ENCODE peak calls at places on chromosomes 1 and 21, in nine cellular contexts. B, L, Z, K, O, U, M, D and H are unnamed samples.

GRCh38 chr1:232039303-232039702 is 412.7 kb downstream of the DISC1 start:
- DNase-seq in O (no peak), Z (peak; percentile 83), M (peak; percentile 45), K (no peak), U (no peak), D (peak; percentile 4), B (no peak), L (no peak), H (no peak)

GRCh38 chr1:62228139-62228882 is 33.7 kb downstream of the L1TD1 start:
- DNase-seq in O (no peak), D (no peak), M (no peak), Z (no peak), U (no peak), B (no peak), L (no peak), K (no peak), H (no peak)

GRCh38 chr1:64623750-64624445 is 121.0 kb upstream of the RAVER2 start:
- DNase-seq in O (no peak), K (no peak), D (no peak), L (peak; percentile 2), Z (peak; percentile 95), B (no peak), U (no peak), M (peak; percentile 83), H (no peak)

GRCh38 chr1:200372095-200372884 is 37.5 kb downstream of the ZNF281 start:
- DNase-seq in B (peak; percentile 51), Z (peak; percentile 90), K (peak; percentile 27), L (peak; percentile 35), U (no peak), O (no peak), D (peak; percentile 82), M (peak; percentile 78), H (peak; percentile 50)

GRCh38 chr1:14826172-14826636 is 227.7 kb downstream of the KAZN start:
- DNase-seq in U (peak; percentile 67), O (no peak), D (no peak), L (no peak), Z (peak; percentile 86), M (peak; percentile 56), K (peak; percentile 78), B (peak; percentile 83), H (no peak)

GRCh38 chr1:62687903-62688686 is at the start of gene DOCK7:
- DNase-seq in U (peak; percentile 55), O (peak; percentile 83), D (peak; percentile 33), L (peak; percentile 71), Z (peak; percentile 82), K (no peak), M (peak; percentile 82), B (no peak), H (peak; percentile 63)

GRCh38 chr1:39925727-39926342 is 24.1 kb upstream of the MYCL start:
- DNase-seq in M (no peak), Z (no peak), U (no peak), K (no peak), D (no peak), O (no peak), L (no peak), B (no peak), H (no peak)

GRCh38 chr1:94803517-94804441 is 16.4 kb upstream of the SLC44A3 start:
- DNase-seq in U (peak; percentile 38), D (no peak), Z (peak; percentile 32), L (no peak), O (no peak), K (no peak), B (no peak), M (no peak), H (peak; percentile 31)

GRCh38 chr1:17239420-17239819 is 9.5 kb upstream of the PADI3 start:
- DNase-seq in M (peak; percentile 96), U (no peak), O (no peak), Z (peak; percentile 97), D (peak; percentile 82), K (peak; percentile 90), L (peak; percentile 74), B (no peak), H (peak; percentile 52)

GRCh38 chr1:151655362-151655761 is 43.5 kb downstream of the SNX27 start:
- DNase-seq in O (no peak), M (no peak), L (no peak), D (no peak), B (no peak), K (no peak), Z (no peak), U (no peak), H (no peak)

GRCh38 chr1:59155326-59155725 is 141.6 kb upstream of the FGGY start:
- DNase-seq in D (no peak), Z (no peak), B (no peak), K (no peak), U (no peak), M (no peak), L (no peak), O (no peak), H (no peak)

GRCh38 chr21:46091118-46091517 is 6.8 kb upstream of the COL6A2 start:
- DNase-seq in D (no peak), M (no peak), K (no peak), O (no peak), Z (no peak), B (no peak), L (no peak), U (no peak), H (no peak)

GRCh38 chr21:46092811-46093667 is 4.9 kb upstream of the COL6A2 start:
- DNase-seq in U (peak; percentile 78), M (no peak), D (no peak), Z (no peak), O (no peak), L (no peak), K (no peak), B (no peak), H (no peak)

GRCh38 chr21:46091631-46092025 is 6.3 kb upstream of the COL6A2 start:
- DNase-seq in K (no peak), D (no peak), M (no peak), O (no peak), B (no peak), Z (no peak), U (peak; percentile 28), L (no peak), H (no peak)

GRCh38 chr21:46093668-46094400 is 4.1 kb upstream of the COL6A2 start:
- DNase-seq in L (no peak), K (no peak), Z (no peak), U (no peak), M (no peak), B (no peak), O (peak; percentile 10), D (no peak), H (no peak)

GRCh38 chr21:46092026-46092764 is 5.7 kb upstream of the COL6A2 start:
- DNase-seq in M (peak; percentile 97), O (peak; percentile 49), D (no peak), L (no peak), Z (peak; percentile 99), U (peak; percentile 92), B (peak; percentile 94), K (peak; percentile 96), H (no peak)
- TF ChIP-seq CTCF in M (no peak), O (no peak), D (no peak), L (no peak), Z (no peak), U (no peak), B (peak; percentile 2), K (no peak), H (no peak)

GRCh38 chr1:78370356-78370755 is 120.4 kb upstream of the PTGFR start:
- DNase-seq in L (no peak), U (no peak), O (no peak), D (no peak), M (peak; percentile 76), K (peak; percentile 11), B (peak; percentile 19), Z (peak; percentile 72), H (no peak)
- H3K4me3 ChIP-seq in L (no peak overlapping the region), U (no peak overlapping the region), O (no peak overlapping the region), D (no peak overlapping the region), M (no peak overlapping the region), K (no peak overlapping the region), B (no peak overlapping the region), Z (no peak overlapping the region), H (no peak overlapping the region)

GRCh38 chr1:152960452-152961044 is 9.9 kb upstream of the SPRR4 start:
- DNase-seq in M (no peak), L (no peak), U (no peak), O (no peak), Z (no peak), K (no peak), B (no peak), D (no peak), H (no peak)
- TF ChIP-seq CTCF in M (no peak), L (no peak), U (no peak), O (no peak), Z (no peak), K (no peak), B (no peak), D (peak; percentile 12), H (peak; percentile 58)

DNA sequence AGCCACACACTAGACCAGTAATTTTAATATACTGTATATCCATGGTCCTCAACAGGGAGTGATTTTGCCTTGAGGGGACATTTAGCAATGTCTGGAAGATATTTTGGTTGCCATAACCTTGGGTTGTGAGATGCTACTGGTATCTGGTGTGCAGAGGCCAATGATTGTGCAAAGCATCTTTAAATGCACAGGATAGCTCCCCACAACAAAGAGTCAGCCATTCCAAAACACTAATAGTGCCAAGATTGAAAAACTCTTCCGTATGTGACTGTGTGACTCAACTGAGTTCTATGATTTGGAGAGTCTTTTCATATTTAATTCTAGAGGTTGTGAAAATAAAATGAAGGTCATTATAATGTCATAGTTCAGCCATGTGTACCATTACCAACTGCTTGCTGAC is 141.4 kb upstream of the CACYBP start:
- DNase-seq in U (no peak), M (no peak), O (no peak), Z (no peak), B (no peak), D (no peak), L (no peak), K (no peak), H (no peak)
- H3K4me3 ChIP-seq in U (no peak overlapping the region), M (no peak overlapping the region), O (no peak overlapping the region), Z (no peak overlapping the region), B (no peak overlapping the region), D (no peak overlapping the region), L (no peak overlapping the region), K (no peak overlapping the region), H (no peak overlapping the region)

GRCh38 chr1:178500091-178500770 is 3.5 kb upstream of the CLEC20A start:
- DNase-seq in M (no peak), K (no peak), O (no peak), Z (no peak), L (no peak), D (no peak), B (no peak), U (no peak), H (no peak)
- TF ChIP-seq CTCF in M (peak; percentile 35), K (peak; percentile 39), O (no peak), Z (peak; percentile 37), L (no peak), D (no peak), B (peak; percentile 27), U (no peak), H (no peak)